ENCODE peak calls at places on chromosomes 11 and 22, in five cellular contexts. E, R, G, H and Z are unnamed samples.

GRCh38 chr11:65445604-65446445 is 23.2 kb downstream of the NEAT1 start:
- DNase-seq in E (no peak), R (no peak), G (no peak), H (no peak), Z (no peak)

GRCh38 chr11:124736738-124737137 is 3.0 kb upstream of the NRGN start:
- DNase-seq in E (no peak), R (no peak), G (no peak), H (no peak), Z (no peak)

GRCh38 chr11:111814567-111814966 is 48.4 kb upstream of the PPP2R1B start:
- DNase-seq in E (no peak), R (no peak), G (no peak), H (no peak), Z (no peak)

GRCh38 chr11:8063319-8063718 is 17.7 kb upstream of the TUB start:
- DNase-seq in E (no peak), R (no peak), G (no peak), H (no peak), Z (no peak)

GRCh38 chr11:34182425-34182824 is 77.0 kb downstream of the NAT10 start:
- DNase-seq in E (no peak), R (no peak), G (no peak), H (no peak), Z (no peak)

GRCh38 chr11:134240592-134240991 is 12.6 kb downstream of the THYN1 start:
- DNase-seq in E (no peak), R (no peak), G (no peak), H (no peak), Z (no peak)

GRCh38 chr22:26708256-26709009 is 51.0 kb downstream of the MIAT start:
- DNase-seq in E (no peak), R (no peak), G (no peak), H (no peak), Z (no peak)

GRCh38 chr11:36349345-36350136 is 53.5 kb downstream of the PRR5L start:
- DNase-seq in E (no peak), R (no peak), G (no peak), H (no peak), Z (no peak)

GRCh38 chr22:36156515-36157419 is 3.8 kb downstream of the APOL3 start:
- DNase-seq in E (no peak), R (no peak), G (peak), H (peak), Z (no peak)

GRCh38 chr22:16967453-16968217 is 40.4 kb downstream of the GAB4 start:
- DNase-seq in E (no peak), R (no peak), G (no peak), H (no peak), Z (no peak)

GRCh38 chr22:22462813-22463567 is 45.6 kb downstream of the ZNF280B start:
- DNase-seq in E (no peak), R (no peak), G (no peak), H (no peak), Z (no peak)

GRCh38 chr11:86594746-86595145 is 77.7 kb downstream of the ME3 start:
- DNase-seq in E (no peak), R (no peak), G (no peak), H (no peak), Z (no peak)

GRCh38 chr11:11157201-11157600 is 195.8 kb downstream of the CSNK2A3 start:
- DNase-seq in E (no peak), R (peak), G (no peak), H (no peak), Z (no peak)

GRCh38 chr11:131064373-131064991 is 148.2 kb upstream of the SNX19 start:
- DNase-seq in E (peak), R (peak), G (peak), H (peak), Z (no peak)

GRCh38 chr11:115845872-115846271 is 341.7 kb upstream of the CADM1 start:
- DNase-seq in E (no peak), R (no peak), G (no peak), H (no peak), Z (no peak)

GRCh38 chr11:100220801-100221200 is 466.3 kb upstream of the ARHGAP42 start:
- DNase-seq in E (no peak), R (no peak), G (no peak), H (no peak), Z (no peak)

GRCh38 chr11:70557742-70558485 is 159.6 kb downstream of the CTTN start:
- DNase-seq in E (no peak), R (no peak), G (no peak), H (no peak), Z (no peak)

GRCh38 chr11:2816941-2817421 is 68.6 kb downstream of the CDKN1C start:
- DNase-seq in E (no peak), R (no peak), G (no peak), H (no peak), Z (no peak)

GRCh38 chr11:129766858-129767604 is 48.6 kb upstream of the TMEM45B start:
- DNase-seq in E (peak), R (peak), G (no peak), H (no peak), Z (no peak)

GRCh38 chr11:44607987-44608386 is 42.5 kb downstream of the CD82 start:
- DNase-seq in E (no peak), R (no peak), G (no peak), H (no peak), Z (no peak)

GRCh38 chr11:128375941-128376340 is 211.4 kb downstream of the ETS1 start:
- DNase-seq in E (no peak), R (no peak), G (no peak), H (no peak), Z (no peak)

GRCh38 chr11:19694796-19695345 is 17.8 kb upstream of the NAV2 start:
- DNase-seq in E (no peak), R (no peak), G (no peak), H (no peak), Z (no peak)

GRCh38 chr11:86978756-86979608 is 23.8 kb upstream of the FZD4 start:
- DNase-seq in E (no peak), R (no peak), G (no peak), H (no peak), Z (no peak)

GRCh38 chr11:29171350-29171950 is 845.4 kb downstream of the KCNA4 start:
- DNase-seq in E (no peak), R (no peak), G (no peak), H (no peak), Z (no peak)

GRCh38 chr11:10809373-10810199 is 860 bp upstream of the EIF4G2 start:
- DNase-seq in E (no peak), R (peak), G (no peak), H (no peak), Z (peak)

GRCh38 chr22:48105254-48105653 is 1342.8 kb downstream of the TBC1D22A start:
- DNase-seq in E (no peak), R (no peak), G (no peak), H (no peak), Z (no peak)

GRCh38 chr22:41237707-41238569 is 2.8 kb downstream of the CHADL start:
- DNase-seq in E (peak), R (no peak), G (peak), H (peak), Z (no peak)

GRCh38 chr11:111849631-111850030 is 21.8 kb downstream of the ALG9 start:
- DNase-seq in E (no peak), R (no peak), G (no peak), H (no peak), Z (no peak)